ENCODE peak calls at places on chromosomes 3 and 15, in nine cellular contexts. M is pancreas, G is cardiac muscle cell, U is gastrocnemius medialis, T is stomach, S is neural progenitor cell, I is brain microvascular endothelial cell, D is mammary epithelial cell, H is psoas muscle. F is an unnamed sample. For H3K36me3, the result is how much of the 10 kb centered on the place peaks cover.

GRCh38 chr15:67331676-67332075 is 77.1 kb downstream of the IQCH start:
- DNase-seq in M (no peak), G (peak), U (no peak), T (no peak), S (no peak), I (no peak), D (no peak), H (no peak), F (no peak)

GRCh38 chr15:80568298-80568697 is 126.8 kb upstream of the ABHD17C start:
- DNase-seq in M (no peak), G (peak), U (no peak), T (no peak), S (no peak), I (peak), D (peak), H (no peak), F (no peak)

GRCh38 chr3:126567696-126568438 is 9.1 kb upstream of the C3orf22 start:
- DNase-seq in M (no peak), G (no peak), U (no peak), T (no peak), S (peak), I (no peak), D (no peak), H (peak), F (no peak)

GRCh38 chr15:51888593-51889195 is 59.2 kb downstream of the TMOD3 start:
- DNase-seq in M (no peak), G (peak), U (no peak), T (no peak), S (peak), I (no peak), D (no peak), H (no peak), F (no peak)

GRCh38 chr15:78149805-78150751 is 916 bp downstream of the IDH3A start:
- DNase-seq in M (no peak), G (peak), U (no peak), T (no peak), S (peak), I (no peak), D (peak), H (no peak), F (no peak)

GRCh38 chr3:133840055-133840737 is 34.6 kb downstream of the SRPRB start:
- DNase-seq in M (no peak), G (no peak), U (no peak), T (no peak), S (no peak), I (no peak), D (no peak), H (no peak), F (no peak)

GRCh38 chr15:39471791-39472190 is 109.1 kb upstream of the THBS1 start:
- DNase-seq in M (no peak), G (no peak), U (no peak), T (no peak), S (no peak), I (no peak), D (no peak), H (no peak), F (no peak)

GRCh38 chr3:143344516-143345165 is 225.1 kb downstream of the CHST2 start:
- DNase-seq in M (no peak), G (no peak), U (no peak), T (no peak), S (no peak), I (no peak), D (no peak), H (no peak), F (no peak)

GRCh38 chr3:60081381-60082095 is 1031.7 kb upstream of the CFAP20DC start:
- DNase-seq in M (no peak), G (no peak), U (no peak), T (no peak), S (no peak), I (no peak), D (no peak), H (no peak), F (no peak)

GRCh38 chr3:72185549-72186484 is 400.9 kb upstream of the PROK2 start:
- DNase-seq in M (no peak), G (peak), U (no peak), T (no peak), S (no peak), I (peak), D (peak), H (no peak), F (peak)

GRCh38 chr3:54967586-54968244 is 39.9 kb upstream of the LRTM1 start:
- DNase-seq in M (no peak), G (peak), U (no peak), T (no peak), S (no peak), I (peak), D (no peak), H (no peak), F (no peak)

GRCh38 chr15:78914027-78914764 is 30.6 kb downstream of the CTSH start:
- DNase-seq in M (no peak), G (no peak), U (no peak), T (peak), S (peak), I (no peak), D (peak), H (peak), F (peak)

GRCh38 chr15:100731259-100732156 is 129.1 kb downstream of the ASB7 start:
- DNase-seq in M (no peak), G (peak), U (no peak), T (no peak), S (no peak), I (no peak), D (no peak), H (no peak), F (no peak)

GRCh38 chr3:172087827-172088580 is 48.6 kb downstream of the FNDC3B start:
- DNase-seq in M (no peak), G (no peak), U (no peak), T (no peak), S (no peak), I (no peak), D (peak), H (no peak), F (no peak)

GRCh38 chr3:78506581-78507195 is 1261.1 kb downstream of the ROBO1 start:
- DNase-seq in M (no peak), G (peak), U (no peak), T (no peak), S (no peak), I (peak), D (peak), H (no peak), F (no peak)

GRCh38 chr15:77619883-77620282 is 12.8 kb downstream of the LINGO1 start:
- DNase-seq in M (no peak), G (no peak), U (no peak), T (no peak), S (no peak), I (no peak), D (no peak), H (no peak), F (no peak)

GRCh38 chr3:166902374-166902773 is 477.7 kb downstream of the ZBBX start:
- DNase-seq in M (no peak), G (no peak), U (no peak), T (no peak), S (no peak), I (no peak), D (no peak), H (no peak), F (no peak)

GRCh38 chr3:60147249-60147648 is 1097.4 kb upstream of the CFAP20DC start:
- DNase-seq in M (no peak), G (no peak), U (no peak), T (no peak), S (peak), I (no peak), D (no peak), H (no peak), F (no peak)

GRCh38 chr3:3259181-3259580 is 79.7 kb upstream of the CRBN start:
- DNase-seq in M (no peak), G (no peak), U (no peak), T (no peak), S (no peak), I (no peak), D (no peak), H (no peak), F (no peak)

GRCh38 chr3:8990266-8991215 is 27.3 kb upstream of the RAD18 start:
- DNase-seq in M (no peak), G (peak), U (no peak), T (no peak), S (peak), I (peak), D (no peak), H (no peak), F (no peak)

GRCh38 chr15:96264801-96265515 is 65.5 kb upstream of the NR2F2 start:
- DNase-seq in M (no peak), G (peak), U (no peak), T (no peak), S (no peak), I (peak), D (peak), H (no peak), F (no peak)

GRCh38 chr15:71116366-71116765 is 1.1 kb downstream of the THSD4 start:
- DNase-seq in M (no peak), G (no peak), U (no peak), T (no peak), S (peak), I (peak), D (no peak), H (no peak), F (no peak)

GRCh38 chr3:73614385-73614784 is 10.4 kb downstream of the PDZRN3 start:
- DNase-seq in M (no peak), G (peak), U (peak), T (no peak), S (no peak), I (peak), D (peak), H (no peak), F (no peak)

GRCh38 chr3:124118397-124118796 is 126.5 kb upstream of the ROPN1 start:
- DNase-seq in M (no peak), G (no peak), U (no peak), T (no peak), S (no peak), I (no peak), D (peak), H (no peak), F (no peak)

GRCh38 chr3:52848617-52849016 is 13.8 kb upstream of the MUSTN1 start:
- DNase-seq in M (no peak), G (peak), U (peak), T (no peak), S (no peak), I (peak), D (peak), H (peak), F (no peak)

GRCh38 chr3:43373588-43373935 is 87.2 kb downstream of the SNRK start:
- DNase-seq in M (no peak), G (peak), U (no peak), T (no peak), S (no peak), I (no peak), D (peak), H (no peak), F (no peak)

GRCh38 chr3:99817437-99818240 is at the start of gene CMSS1:
- DNase-seq in M (peak), G (peak), U (peak), T (peak), S (peak), I (peak), D (peak), H (peak), F (peak)

GRCh38 chr15:74130849-74131617 is 647 bp downstream of the ISLR2 start:
- DNase-seq in M (no peak), G (no peak), U (no peak), T (no peak), S (no peak), I (no peak), D (no peak), H (no peak), F (no peak)

GRCh38 chr15:74133703-74134386 is 3.5 kb downstream of the ISLR2 start:
- DNase-seq in M (no peak), G (no peak), U (no peak), T (no peak), S (peak), I (no peak), D (no peak), H (no peak), F (no peak)

GRCh38 chr15:74133071-74133702 is 2.8 kb downstream of the ISLR2 start:
- DNase-seq in M (no peak), G (no peak), U (no peak), T (no peak), S (peak), I (no peak), D (no peak), H (no peak), F (no peak)

GRCh38 chr15:74131618-74132191 is 1.3 kb downstream of the ISLR2 start:
- DNase-seq in M (no peak), G (no peak), U (no peak), T (no peak), S (no peak), I (no peak), D (no peak), H (no peak), F (no peak)

GRCh38 chr15:74132681-74133070 is 2.3 kb downstream of the ISLR2 start:
- DNase-seq in M (no peak), G (no peak), U (no peak), T (no peak), S (peak), I (no peak), D (no peak), H (peak), F (no peak)
- H3K4me3 ChIP-seq in M (no peak), G (no peak), U (no peak), T (no peak), S (no peak), I (no peak), D (no peak), H (no peak), F (no peak)

GRCh38 chr15:92101706-92102434 is 248.4 kb downstream of the SLCO3A1 start:
- DNase-seq in M (no peak), G (no peak), U (no peak), T (no peak), S (no peak), I (no peak), D (no peak), H (no peak), F (no peak)
- H3K27ac ChIP-seq in M (no peak), G (no peak), U (no peak), T (no peak), S (no peak), I (no peak), D (no peak), H (no peak), F (no peak)

GRCh38 chr3:195868866-195869412 is 39.4 kb downstream of the TNK2 start:
- DNase-seq in M (no peak), G (no peak), U (no peak), T (no peak), S (no peak), I (no peak), D (no peak), H (peak), F (no peak)
- H3K36me3 ChIP-seq in M (under half), G (under half), U (under half), T (half or more), S (under half), I (under half), D (under half), H (under half), F (under half)

GRCh38 chr3:148680289-148680688 is 17.4 kb upstream of the AGTR1 start:
- DNase-seq in M (no peak), G (no peak), U (no peak), T (no peak), S (no peak), I (no peak), D (no peak), H (no peak), F (no peak)

GRCh38 chr3:148682997-148683396 is 14.7 kb upstream of the AGTR1 start:
- DNase-seq in M (peak), G (no peak), U (peak), T (no peak), S (no peak), I (no peak), D (no peak), H (peak), F (no peak)

GRCh38 chr3:148681080-148681479 is 16.6 kb upstream of the AGTR1 start:
- DNase-seq in M (no peak), G (no peak), U (no peak), T (no peak), S (no peak), I (no peak), D (peak), H (no peak), F (no peak)
- H3K4me3 ChIP-seq in M (no peak), G (no peak), U (no peak), T (no peak), S (no peak), I (no peak), D (no peak), H (no peak), F (no peak)

GRCh38 chr3:115862824-115863223 is 239.5 kb downstream of the GAP43 start:
- DNase-seq in M (no peak), G (no peak), U (no peak), T (no peak), S (peak), I (no peak), D (no peak), H (no peak), F (no peak)

GRCh38 chr3:115862099-115862498 is 238.8 kb downstream of the GAP43 start:
- DNase-seq in M (no peak), G (no peak), U (no peak), T (no peak), S (no peak), I (no peak), D (no peak), H (no peak), F (no peak)

GRCh38 chr3:115860766-115861165 is 237.5 kb downstream of the GAP43 start:
- DNase-seq in M (no peak), G (no peak), U (no peak), T (no peak), S (no peak), I (no peak), D (no peak), H (no peak), F (no peak)

GRCh38 chr3:115861166-115861733 is 237.9 kb downstream of the GAP43 start:
- DNase-seq in M (no peak), G (no peak), U (no peak), T (no peak), S (no peak), I (no peak), D (no peak), H (no peak), F (no peak)

GRCh38 chr3:115864912-115865311 is 241.6 kb downstream of the GAP43 start:
- DNase-seq in M (no peak), G (no peak), U (no peak), T (no peak), S (no peak), I (no peak), D (no peak), H (no peak), F (no peak)
- H3K27ac ChIP-seq in M (no peak), G (no peak), U (no peak), T (no peak), S (no peak), I (no peak), D (no peak), H (no peak), F (no peak)

GRCh38 chr15:25092661-25093060 is 137.9 kb downstream of the SNRPN start:
- DNase-seq in M (no peak), G (no peak), U (no peak), T (no peak), S (no peak), I (peak), D (no peak), H (no peak), F (no peak)
- H3K36me3 ChIP-seq in M (under half), G (under half), U (under half), T (half or more), S (under half), I (under half), D (under half), H (under half), F (half or more)

GRCh38 chr15:84819291-84819768 is 2.2 kb downstream of the ALPK3 start:
- DNase-seq in M (peak), G (peak), U (peak), T (no peak), S (peak), I (no peak), D (no peak), H (peak), F (peak)
- H3K4me3 ChIP-seq in M (no peak), G (peak), U (peak), T (no peak), S (no peak), I (no peak), D (no peak), H (peak), F (no peak)

DNA sequence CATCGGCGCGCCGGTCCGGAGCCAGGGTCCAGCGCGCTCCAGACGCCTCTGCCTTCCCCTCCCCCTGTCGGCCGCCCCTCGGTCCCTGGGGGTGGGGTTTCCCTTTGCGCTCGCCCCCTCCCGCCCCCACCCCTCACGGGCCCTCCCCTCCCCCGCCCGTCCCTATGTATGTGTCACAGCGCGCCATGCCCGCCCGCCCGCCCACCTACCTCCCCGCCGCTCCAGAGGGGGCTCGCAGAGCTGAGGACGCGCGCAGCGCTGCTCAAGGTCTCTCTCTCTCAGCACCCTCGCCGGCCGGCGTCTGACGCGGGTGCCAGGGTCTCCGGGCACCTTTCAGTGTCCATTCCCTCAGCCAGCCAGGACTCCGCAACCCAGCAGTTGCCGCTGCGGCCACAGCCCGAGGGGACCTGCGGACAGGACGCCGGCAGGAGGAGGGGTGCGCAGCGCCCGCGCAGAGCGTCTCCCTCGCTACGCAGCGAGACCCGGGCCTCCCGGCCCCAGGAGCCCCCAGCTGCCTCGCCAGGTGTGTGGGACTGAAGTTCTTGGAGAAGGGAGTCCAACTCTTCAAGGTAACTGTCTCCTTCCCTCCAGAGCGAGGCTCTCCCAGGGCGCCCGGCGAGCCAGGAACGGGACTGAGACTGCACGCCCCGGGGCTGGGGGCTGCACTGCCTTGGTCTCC is at the start of gene ACAN:
- DNase-seq in M (no peak), G (no peak), U (no peak), T (no peak), S (peak), I (no peak), D (no peak), H (no peak), F (no peak)
- H3K27ac ChIP-seq in M (no peak), G (no peak), U (no peak), T (no peak), S (no peak), I (no peak), D (no peak), H (no peak), F (no peak)